ENCODE peak calls at places on chromosomes 3 and 15, in seven cellular contexts. One of them, this sample, is unnamed.
A peak's percentile ranks its signal among the peaks of the same experiment; 100 is the strongest.

GRCh38 chr3:16151109-16151508 is 23.4 kb upstream of the GALNT15 start:
- DNase-seq in SK-N-MC: no peak
- DNase-seq in HuH-7.5: no peak
- DNase-seq in endothelial cell: no peak
- DNase-seq in HCT116: no peak
- DNase-seq in transverse colon: peak; percentile 38
- DNase-seq in stimulated activated effector memory CD8-positive, alpha-beta T cell treated with anti-CD3 and anti-CD28 coated beads, Interleukin-12 subunit alpha, Interleukin-12 subunit beta, amount 100 ng/mL, for 72 hours: no peak
- DNase-seq in this sample: no peak

GRCh38 chr3:66803206-66803605 is 194.9 kb upstream of the KBTBD8 start:
- DNase-seq in SK-N-MC: no peak
- DNase-seq in HuH-7.5: no peak
- DNase-seq in HCT116: no peak
- DNase-seq in endothelial cell: peak; percentile 37
- DNase-seq in transverse colon: no peak
- DNase-seq in stimulated activated effector memory CD8-positive, alpha-beta T cell treated with anti-CD3 and anti-CD28 coated beads, Interleukin-12 subunit alpha, Interleukin-12 subunit beta, amount 100 ng/mL, for 72 hours: no peak
- DNase-seq in this sample: peak; percentile 12

GRCh38 chr15:66505430-66505811 is 295 bp downstream of the ZWILCH start:
- DNase-seq in HuH-7.5: no peak
- DNase-seq in endothelial cell: no peak
- DNase-seq in transverse colon: no peak
- DNase-seq in SK-N-MC: no peak
- DNase-seq in HCT116: no peak
- DNase-seq in stimulated activated effector memory CD8-positive, alpha-beta T cell treated with anti-CD3 and anti-CD28 coated beads, Interleukin-12 subunit alpha, Interleukin-12 subunit beta, amount 100 ng/mL, for 72 hours: no peak
- DNase-seq in this sample: peak; percentile 61

GRCh38 chr3:20256144-20256543 is 70.1 kb upstream of the SGO1 start:
- DNase-seq in endothelial cell: no peak
- DNase-seq in HCT116: no peak
- DNase-seq in HuH-7.5: no peak
- DNase-seq in stimulated activated effector memory CD8-positive, alpha-beta T cell treated with anti-CD3 and anti-CD28 coated beads, Interleukin-12 subunit alpha, Interleukin-12 subunit beta, amount 100 ng/mL, for 72 hours: no peak
- DNase-seq in transverse colon: no peak
- DNase-seq in SK-N-MC: no peak
- DNase-seq in this sample: no peak

GRCh38 chr3:141486735-141487418 is at the start of gene RASA2:
- DNase-seq in SK-N-MC: no peak
- DNase-seq in endothelial cell: peak; percentile 69
- DNase-seq in HuH-7.5: peak; percentile 58
- DNase-seq in stimulated activated effector memory CD8-positive, alpha-beta T cell treated with anti-CD3 and anti-CD28 coated beads, Interleukin-12 subunit alpha, Interleukin-12 subunit beta, amount 100 ng/mL, for 72 hours: peak; percentile 91
- DNase-seq in HCT116: peak; percentile 66
- DNase-seq in transverse colon: peak; percentile 68
- DNase-seq in this sample: peak; percentile 89

GRCh38 chr15:52171386-52171785 is 19.8 kb downstream of the GNB5 start:
- DNase-seq in stimulated activated effector memory CD8-positive, alpha-beta T cell treated with anti-CD3 and anti-CD28 coated beads, Interleukin-12 subunit alpha, Interleukin-12 subunit beta, amount 100 ng/mL, for 72 hours: no peak
- DNase-seq in HCT116: no peak
- DNase-seq in HuH-7.5: no peak
- DNase-seq in SK-N-MC: no peak
- DNase-seq in transverse colon: no peak
- DNase-seq in endothelial cell: no peak
- DNase-seq in this sample: no peak

GRCh38 chr3:43074901-43075689 is 30.8 kb downstream of the POMGNT2 start:
- DNase-seq in stimulated activated effector memory CD8-positive, alpha-beta T cell treated with anti-CD3 and anti-CD28 coated beads, Interleukin-12 subunit alpha, Interleukin-12 subunit beta, amount 100 ng/mL, for 72 hours: no peak
- DNase-seq in transverse colon: no peak
- DNase-seq in HCT116: no peak
- DNase-seq in endothelial cell: no peak
- DNase-seq in HuH-7.5: no peak
- DNase-seq in SK-N-MC: no peak
- DNase-seq in this sample: no peak

GRCh38 chr3:16728762-16729745 is 123.8 kb upstream of the DAZL start:
- DNase-seq in HCT116: no peak
- DNase-seq in endothelial cell: no peak
- DNase-seq in HuH-7.5: no peak
- DNase-seq in stimulated activated effector memory CD8-positive, alpha-beta T cell treated with anti-CD3 and anti-CD28 coated beads, Interleukin-12 subunit alpha, Interleukin-12 subunit beta, amount 100 ng/mL, for 72 hours: no peak
- DNase-seq in transverse colon: no peak
- DNase-seq in SK-N-MC: no peak
- DNase-seq in this sample: no peak

GRCh38 chr3:112109313-112109712 is 23.1 kb downstream of the C3orf52 start:
- DNase-seq in HuH-7.5: no peak
- DNase-seq in transverse colon: no peak
- DNase-seq in stimulated activated effector memory CD8-positive, alpha-beta T cell treated with anti-CD3 and anti-CD28 coated beads, Interleukin-12 subunit alpha, Interleukin-12 subunit beta, amount 100 ng/mL, for 72 hours: no peak
- DNase-seq in SK-N-MC: no peak
- DNase-seq in HCT116: no peak
- DNase-seq in endothelial cell: no peak
- DNase-seq in this sample: no peak

GRCh38 chr3:12869025-12869695 is 27.8 kb upstream of the RPL32 start:
- DNase-seq in HCT116: no peak
- DNase-seq in endothelial cell: peak; percentile 79
- DNase-seq in HuH-7.5: peak; percentile 89
- DNase-seq in SK-N-MC: no peak
- DNase-seq in stimulated activated effector memory CD8-positive, alpha-beta T cell treated with anti-CD3 and anti-CD28 coated beads, Interleukin-12 subunit alpha, Interleukin-12 subunit beta, amount 100 ng/mL, for 72 hours: peak; percentile 66
- DNase-seq in transverse colon: peak; percentile 67
- DNase-seq in this sample: peak; percentile 66

GRCh38 chr3:38030126-38031021 is 932 bp upstream of the PLCD1 start:
- DNase-seq in endothelial cell: no peak
- DNase-seq in stimulated activated effector memory CD8-positive, alpha-beta T cell treated with anti-CD3 and anti-CD28 coated beads, Interleukin-12 subunit alpha, Interleukin-12 subunit beta, amount 100 ng/mL, for 72 hours: no peak
- DNase-seq in HCT116: no peak
- DNase-seq in HuH-7.5: no peak
- DNase-seq in transverse colon: no peak
- DNase-seq in SK-N-MC: no peak
- DNase-seq in this sample: no peak